ENCODE peak calls at places on chromosomes 6 and 20, in four cellular contexts. H is H1, S is AG04449, B is cardiac fibroblast. N is an unnamed sample.

GRCh38 chr6:31400467-31401289 is 2.7 kb upstream of the MICA start:
- DNase-seq in H (no peak), S (no peak), B (peak; percentile 75), N (peak; percentile 61)

GRCh38 chr6:1477432-1478090 is 88.2 kb downstream of the FOXF2 start:
- DNase-seq in S (no peak), H (no peak), B (peak; percentile 83), N (peak; percentile 56)

GRCh38 chr20:39823239-39823638 is 861.1 kb downstream of the DHX35 start:
- DNase-seq in S (peak; percentile 58), H (no peak), B (peak; percentile 52), N (peak; percentile 93)

GRCh38 chr20:43799150-43799711 is 72.4 kb upstream of the GTSF1L start:
- DNase-seq in S (no peak), B (peak; percentile 30), H (no peak), N (peak; percentile 5)

GRCh38 chr6:8434727-8435092 is 635 bp downstream of the SLC35B3 start:
- DNase-seq in B (peak; percentile 6), H (no peak), S (no peak), N (peak; percentile 5)

GRCh38 chr6:52420668-52421358 is 671 bp downstream of the EFHC1 start:
- DNase-seq in S (no peak), H (no peak), B (peak; percentile 48), N (no peak)

GRCh38 chr20:62136283-62137091 is 6.7 kb downstream of the PSMA7 start:
- DNase-seq in B (peak; percentile 81), S (no peak), H (no peak), N (peak; percentile 69)

GRCh38 chr6:115064680-115065079 is 721.9 kb upstream of the HS3ST5 start:
- DNase-seq in H (no peak), S (no peak), B (no peak), N (no peak)

GRCh38 chr6:46011241-46012085 is 4.2 kb downstream of the CLIC5 start:
- DNase-seq in B (no peak), S (no peak), H (no peak), N (no peak)

GRCh38 chr6:141744194-141744925 is 388.4 kb upstream of the GJE1 start:
- DNase-seq in B (no peak), H (no peak), S (no peak), N (no peak)

GRCh38 chr6:159204605-159205004 is 35.4 kb downstream of the FNDC1 start:
- DNase-seq in S (no peak), B (no peak), H (no peak), N (no peak)

GRCh38 chr6:52582996-52583395 is 6.1 kb upstream of the TRAM2 start:
- DNase-seq in S (no peak), H (no peak), B (no peak), N (no peak)

GRCh38 chr6:33954453-33954852 is 150.7 kb upstream of the MLN start:
- DNase-seq in H (no peak), B (no peak), S (no peak), N (no peak)

GRCh38 chr6:20665290-20665689 is 131.0 kb downstream of the CDKAL1 start:
- DNase-seq in B (no peak), H (no peak), S (no peak), N (no peak)

GRCh38 chr6:89597988-89598387 is 40.6 kb downstream of the LYRM2 start:
- DNase-seq in B (peak; percentile 49), H (no peak), S (no peak), N (peak; percentile 35)
- TF ChIP-seq CTCF in B (no peak), H (no peak), S (no peak), N (peak; percentile 4)

GRCh38 chr6:83808005-83808404 is 45.2 kb upstream of the RIPPLY2 start:
- DNase-seq in S (no peak), H (no peak), B (no peak), N (no peak)

GRCh38 chr6:83808926-83809325 is 44.2 kb upstream of the RIPPLY2 start:
- DNase-seq in S (no peak), B (no peak), H (no peak), N (no peak)

GRCh38 chr6:83804886-83805285 is 48.3 kb upstream of the RIPPLY2 start:
- DNase-seq in H (no peak), S (no peak), B (no peak), N (no peak)
- TF ChIP-seq CTCF in H (no peak), S (no peak), B (no peak), N (no peak)

GRCh38 chr6:36912583-36912982 is 26.8 kb downstream of the C6orf89 start:
- DNase-seq in H (no peak), B (peak; percentile 70), S (peak; percentile 74), N (peak; percentile 90)
- TF ChIP-seq CTCF in H (no peak), B (no peak), S (no peak), N (no peak)

DNA sequence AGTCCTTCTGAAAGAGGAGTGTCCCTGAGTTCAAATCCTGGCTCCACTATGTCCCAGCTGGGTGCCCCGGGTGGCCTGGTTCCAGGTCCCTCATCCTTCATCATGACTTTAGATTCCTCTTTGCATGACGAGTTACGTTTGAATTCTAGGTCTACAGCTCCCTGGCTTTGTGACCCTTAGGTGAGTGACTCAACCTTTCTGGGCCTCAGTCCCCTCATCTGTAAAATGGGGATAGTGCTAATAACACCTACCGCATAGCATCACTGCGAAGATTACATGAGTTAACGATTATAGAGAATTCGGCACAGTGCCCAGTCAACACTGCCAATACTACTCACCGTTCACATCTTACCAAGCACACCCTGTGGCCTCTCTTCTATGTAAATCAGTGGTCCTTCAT is 39.4 kb downstream of the RSPO4 start:
- DNase-seq in H (no peak), S (no peak), B (no peak), N (no peak)
- TF ChIP-seq CTCF in H (no peak), S (no peak), B (no peak), N (no peak)

GRCh38 chr6:87483929-87484328 is 11.2 kb downstream of the SLC35A1 start:
- DNase-seq in H (peak; percentile 80), B (peak; percentile 7), S (no peak), N (peak; percentile 44)
- TF ChIP-seq CTCF in H (peak; percentile 62), B (no peak), S (no peak), N (no peak)

DNA sequence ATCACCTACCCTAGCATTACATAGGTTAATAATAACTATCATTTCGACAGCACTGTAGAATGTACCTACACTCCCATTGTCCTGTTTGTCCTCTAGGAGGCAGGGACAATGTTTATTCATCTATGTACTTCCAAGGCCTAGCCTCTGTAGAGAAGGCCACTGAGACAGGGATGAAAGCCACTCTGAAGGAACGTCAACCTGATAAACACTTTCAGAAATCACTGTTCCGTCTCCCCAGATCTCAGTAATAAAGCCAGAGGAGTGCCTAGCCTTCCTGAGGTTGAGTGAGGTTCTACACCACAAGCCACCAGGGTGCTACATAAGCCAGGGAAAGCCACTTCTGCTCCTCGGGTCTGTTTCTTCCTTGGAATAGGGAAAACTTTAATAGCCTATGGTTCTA is 44.8 kb downstream of the POPDC3 start:
- DNase-seq in H (no peak), S (no peak), B (peak; percentile 23), N (peak; percentile 50)
- TF ChIP-seq CTCF in H (no peak), S (peak; percentile 14), B (peak; percentile 30), N (peak; percentile 47)

GRCh38 chr6:170166511-170167122 is 124.3 kb downstream of the DLL1 start:
- DNase-seq in B (no peak), S (no peak), H (no peak), N (no peak)
- TF ChIP-seq CTCF in B (no peak), S (no peak), H (no peak), N (no peak)

GRCh38 chr20:52219441-52219840 is 27.9 kb upstream of the ZFP64 start:
- DNase-seq in H (no peak), B (no peak), S (no peak), N (no peak)
- TF ChIP-seq CTCF in H (no peak), B (no peak), S (no peak), N (no peak)

GRCh38 chr6:24489470-24489869 is at the start of gene GPLD1:
- DNase-seq in S (no peak), B (no peak), H (no peak), N (no peak)
- TF ChIP-seq CTCF in S (no peak), B (no peak), H (no peak), N (no peak)

DNA sequence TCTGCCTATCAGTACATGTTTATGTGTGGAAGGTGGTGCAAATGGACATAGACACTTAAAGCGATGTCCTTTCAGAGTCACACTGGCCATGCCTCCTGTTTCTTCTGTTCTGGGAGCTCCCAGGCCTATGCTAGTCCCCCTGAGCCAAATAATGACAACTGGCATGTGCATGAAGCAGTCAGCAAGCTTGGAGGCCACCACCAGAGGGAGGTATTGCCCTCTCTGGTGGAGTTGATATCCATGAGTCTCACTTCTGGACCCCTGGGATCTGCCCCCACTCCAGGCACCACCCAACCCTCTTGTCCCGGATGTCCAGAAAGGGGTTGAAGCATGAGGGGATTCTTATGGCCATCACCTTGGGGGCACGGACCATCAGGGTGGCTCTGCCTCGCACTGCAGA is 172.2 kb downstream of the AIG1 start:
- DNase-seq in S (no peak), H (no peak), B (peak; percentile 31), N (peak; percentile 28)
- TF ChIP-seq CTCF in S (peak; percentile 48), H (peak; percentile 82), B (peak; percentile 60), N (peak; percentile 55)

N was measured in AG10803.